ENCODE peak calls at places on chromosomes 3 and 15, in four cellular contexts. U is CD4-positive, alpha-beta T cell; H is Panc1; B is psoas muscle. M is an unnamed sample.
A peak's percentile ranks its signal among the peaks of the same experiment; 100 is the strongest.

GRCh38 chr3:196666001-196666867 is 26.7 kb downstream of the NRROS start:
- DNase-seq in U (no peak), B (no peak), H (peak; percentile 89), M (peak; percentile 32)

GRCh38 chr3:139832998-139833397 is 102.0 kb upstream of the CLSTN2 start:
- DNase-seq in H (no peak), B (no peak), U (no peak), M (no peak)

GRCh38 chr15:36529296-36530011 is 50.0 kb upstream of the CDIN1 start:
- DNase-seq in U (no peak), B (no peak), H (no peak), M (no peak)

GRCh38 chr3:39133822-39134221 is 19.6 kb downstream of the CSRNP1 start:
- DNase-seq in U (no peak), B (no peak), H (no peak), M (no peak)

GRCh38 chr3:152474585-152474984 is 205.9 kb downstream of the MBNL1 start:
- DNase-seq in H (peak; percentile 36), U (no peak), B (no peak), M (peak; percentile 19)

GRCh38 chr3:128447561-128448013 is 19.1 kb downstream of the DNAJB8 start:
- DNase-seq in B (no peak), H (no peak), U (no peak), M (no peak)

GRCh38 chr3:127483902-127484591 is 106.5 kb downstream of the TPRA1 start:
- DNase-seq in B (no peak), U (no peak), H (no peak), M (no peak)

GRCh38 chr3:149089395-149089794 is 3.1 kb upstream of the HLTF start:
- DNase-seq in B (no peak), U (no peak), H (no peak), M (no peak)

GRCh38 chr3:111700054-111700453 is 104.9 kb upstream of the ZBED2 start:
- DNase-seq in U (no peak), B (no peak), H (no peak), M (no peak)

GRCh38 chr3:67335813-67336212 is 318.6 kb downstream of the SUCLG2 start:
- DNase-seq in U (no peak), B (no peak), H (no peak), M (peak; percentile 4)

GRCh38 chr3:138861755-138862333 is 27.1 kb upstream of the PIK3CB start:
- DNase-seq in H (no peak), U (no peak), B (no peak), M (peak; percentile 19)

GRCh38 chr3:146131616-146132410 is 29.2 kb downstream of the PLOD2 start:
- DNase-seq in H (no peak), B (no peak), U (no peak), M (peak; percentile 73)

GRCh38 chr3:39383190-39383912 is at the start of gene SLC25A38:
- DNase-seq in H (peak; percentile 61), U (peak; percentile 65), B (peak; percentile 75), M (peak; percentile 64)

GRCh38 chr3:42702066-42702951 is at the start of gene HHATL:
- DNase-seq in U (no peak), B (peak; percentile 70), H (no peak), M (no peak)

GRCh38 chr3:136929984-136930671 is 27.7 kb upstream of the IL20RB start:
- DNase-seq in B (peak; percentile 44), U (no peak), H (no peak), M (no peak)

GRCh38 chr15:49075876-49076275 is 29.6 kb upstream of the SECISBP2L start:
- DNase-seq in H (no peak), B (no peak), U (no peak), M (peak; percentile 7)

GRCh38 chr3:174891524-174892203 is 32.5 kb downstream of the NAALADL2 start:
- DNase-seq in U (no peak), H (no peak), B (no peak), M (no peak)

GRCh38 chr15:38254065-38254883 is 1.6 kb downstream of the SPRED1 start:
- DNase-seq in U (peak; percentile 1), H (peak; percentile 35), B (no peak), M (no peak)

GRCh38 chr3:175398676-175399075 is 539.5 kb downstream of the NAALADL2 start:
- DNase-seq in B (no peak), H (no peak), U (no peak), M (no peak)

GRCh38 chr15:68489426-68489825 is 57.5 kb upstream of the ITGA11 start:
- DNase-seq in U (no peak), H (no peak), B (no peak), M (no peak)

GRCh38 chr15:78364233-78364632 is 24.1 kb downstream of the CRABP1 start:
- DNase-seq in U (no peak), B (no peak), H (no peak), M (no peak)

GRCh38 chr15:92164327-92165000 is 229.2 kb upstream of the ST8SIA2 start:
- DNase-seq in B (no peak), U (no peak), H (no peak), M (no peak)

GRCh38 chr3:32310918-32311839 is 72.7 kb downstream of the CMTM8 start:
- DNase-seq in B (no peak), H (no peak), U (no peak), M (no peak)

GRCh38 chr15:33209575-33210519 is 15.3 kb upstream of the FMN1 start:
- DNase-seq in H (no peak), U (no peak), B (no peak), M (no peak)

GRCh38 chr3:177055557-177056290 is 141.6 kb downstream of the TBL1XR1 start:
- DNase-seq in B (no peak), U (no peak), H (no peak), M (no peak)

GRCh38 chr15:54083501-54083900 is 105.3 kb downstream of the UNC13C start:
- DNase-seq in H (no peak), B (no peak), U (no peak), M (no peak)

GRCh38 chr15:54088837-54089236 is 110.6 kb downstream of the UNC13C start:
- DNase-seq in H (no peak), B (no peak), U (no peak), M (no peak)

DNA sequence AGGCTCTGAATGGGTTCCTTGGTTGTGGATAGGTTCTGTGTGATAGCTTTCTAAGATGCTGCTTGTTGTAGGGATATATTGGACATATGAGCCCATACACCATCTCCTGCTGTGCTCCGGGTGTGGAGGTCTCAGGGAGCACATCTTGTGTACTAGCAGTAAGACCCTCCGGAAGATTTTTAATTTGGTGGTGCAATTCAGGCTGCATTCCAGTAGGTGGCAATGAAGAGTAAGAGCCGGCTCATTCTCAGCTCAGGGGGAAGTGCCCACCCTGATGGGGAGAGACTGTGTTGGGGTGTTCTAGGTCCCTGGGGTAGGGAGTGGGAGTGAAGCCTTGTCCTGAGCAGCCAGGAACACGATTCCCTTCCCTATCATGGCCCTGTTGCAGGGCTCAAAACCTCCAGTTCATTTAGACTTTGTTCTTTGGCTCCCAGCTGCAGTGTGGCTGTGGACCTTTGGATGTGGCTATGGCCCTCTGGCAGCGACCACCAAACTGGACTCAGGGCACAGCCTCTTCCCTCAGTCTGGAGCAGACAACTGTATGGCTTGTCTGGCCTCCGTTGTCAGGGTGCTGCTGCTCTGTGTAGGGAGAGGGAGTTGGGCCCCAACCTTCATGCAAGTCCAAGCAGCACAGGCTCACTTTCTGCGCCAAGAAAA is 104.7 kb downstream of the UNC13C start:
- DNase-seq in B (no peak), U (no peak), H (peak; percentile 18), M (no peak)
- TF ChIP-seq CTCF in B (peak; percentile 37), U (no peak), H (peak; percentile 83), M (peak; percentile 89)

DNA sequence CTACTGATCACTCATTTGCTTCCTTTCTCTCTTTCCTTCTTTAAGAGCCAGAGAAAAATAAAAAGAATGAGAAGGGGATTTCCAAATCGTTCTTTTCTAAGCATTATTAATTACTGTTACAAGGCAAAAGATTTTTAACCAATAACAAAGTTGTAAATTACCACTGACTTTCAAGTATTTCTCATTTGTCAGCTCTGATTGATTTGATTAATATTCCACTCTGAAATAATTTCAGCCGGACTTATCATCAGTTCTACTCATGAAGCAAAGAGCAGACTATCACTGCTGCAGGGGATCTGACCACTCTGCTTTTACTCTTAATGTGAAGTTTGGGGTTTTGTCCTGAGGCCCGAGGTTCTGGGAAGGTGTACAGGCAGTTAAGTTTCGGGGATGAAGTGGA is 19.8 kb downstream of the NR2F2 start:
- DNase-seq in H (no peak), B (no peak), U (no peak), M (no peak)
- H3K27me3 ChIP-seq in H (no peaks in the 10 kb centered on the region), B (peaks cover 16% of the 10 kb centered on the region), U (peaks cover 98% of the 10 kb centered on the region), M (no peaks in the 10 kb centered on the region)

GRCh38 chr3:43922374-43922773 is 231.6 kb downstream of the ABHD5 start:
- DNase-seq in U (no peak), H (no peak), B (no peak), M (no peak)

GRCh38 chr3:43923101-43923979 is 232.6 kb downstream of the ABHD5 start:
- DNase-seq in U (no peak), B (no peak), H (no peak), M (no peak)

GRCh38 chr3:43921056-43921455 is 230.3 kb downstream of the ABHD5 start:
- DNase-seq in H (no peak), B (no peak), U (no peak), M (no peak)

GRCh38 chr3:43926073-43926472 is 235.3 kb downstream of the ABHD5 start:
- DNase-seq in U (no peak), H (no peak), B (no peak), M (no peak)
- TF ChIP-seq CTCF in U (no peak), H (no peak), B (no peak), M (no peak)

GRCh38 chr15:69758291-69758771 is 305.7 kb downstream of the RPLP1 start:
- DNase-seq in U (no peak), B (no peak), H (no peak), M (no peak)

GRCh38 chr15:69762373-69763148 is 309.9 kb downstream of the RPLP1 start:
- DNase-seq in U (no peak), H (no peak), B (no peak), M (no peak)

GRCh38 chr15:69758810-69759410 is 306.3 kb downstream of the RPLP1 start:
- DNase-seq in B (no peak), H (no peak), U (peak; percentile 72), M (no peak)

GRCh38 chr15:69760263-69760855 is 307.7 kb downstream of the RPLP1 start:
- DNase-seq in H (no peak), B (no peak), U (no peak), M (no peak)

DNA sequence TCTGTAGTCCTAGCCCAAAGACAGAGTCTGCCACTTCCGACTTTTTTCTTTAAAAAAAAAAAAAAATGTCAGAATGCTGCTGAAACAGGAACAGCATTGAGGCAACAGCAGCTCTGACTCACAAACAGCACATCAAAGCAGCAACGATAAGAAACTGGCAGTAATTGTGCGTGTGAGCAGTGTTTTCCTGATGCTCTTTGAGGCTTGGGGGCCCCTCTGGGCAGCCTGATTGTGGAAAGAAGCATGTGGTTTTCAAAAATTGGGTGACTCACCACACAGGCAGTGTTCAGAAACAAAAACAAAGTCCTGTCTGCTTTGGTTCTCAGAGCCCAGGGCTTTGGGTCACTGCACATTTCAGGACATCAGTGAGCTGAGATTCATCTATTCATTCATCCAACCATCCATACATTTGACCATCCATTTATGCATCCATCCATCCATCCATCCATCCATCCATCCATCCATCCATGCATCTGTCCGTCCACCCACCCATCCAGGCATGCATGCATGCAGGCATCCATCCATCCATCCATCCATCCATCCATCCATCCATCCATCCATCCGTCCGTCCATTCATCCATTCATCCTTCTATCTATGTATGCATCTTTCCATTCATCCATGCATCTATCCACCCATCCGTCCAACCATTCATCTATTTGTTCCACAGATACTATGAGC is 308.4 kb downstream of the RPLP1 start:
- DNase-seq in U (peak; percentile 68), H (peak; percentile 17), B (peak; percentile 59), M (peak; percentile 93)
- H3K27me3 ChIP-seq in U (no peaks in the 10 kb centered on the region), H (no peaks in the 10 kb centered on the region), B (no peaks in the 10 kb centered on the region), M (no peaks in the 10 kb centered on the region)